ENCODE peak calls at places on chromosomes 13 and 19, in four cellular contexts. D, A, Q and L are unnamed samples.

GRCh38 chr19:38003427-38004099 is 96.6 kb downstream of the SIPA1L3 start:
- DNase-seq in D (peak; percentile 73), A (peak; percentile 81), Q (no peak), L (peak; percentile 86)

GRCh38 chr13:46369506-46370268 is 17.4 kb downstream of the RUBCNL start:
- DNase-seq in D (no peak), A (no peak), Q (no peak), L (no peak)

GRCh38 chr19:3276341-3276799 is 51.9 kb downstream of the CELF5 start:
- DNase-seq in D (peak; percentile 71), A (peak; percentile 99), Q (peak; percentile 38), L (no peak)

GRCh38 chr13:70183041-70183440 is 74.8 kb upstream of the KLHL1 start:
- DNase-seq in D (no peak), A (no peak), Q (no peak), L (no peak)

GRCh38 chr19:5436101-5436947 is 18.9 kb upstream of the ZNRF4 start:
- DNase-seq in D (no peak), A (peak; percentile 97), Q (no peak), L (peak; percentile 86)

GRCh38 chr13:50370303-50370950 is 355.2 kb downstream of the KCNRG start:
- DNase-seq in D (no peak), A (no peak), Q (no peak), L (no peak)

GRCh38 chr19:40254714-40255418 is 28.4 kb upstream of the CCNP start:
- DNase-seq in D (no peak), A (no peak), Q (no peak), L (no peak)

GRCh38 chr19:991174-991931 is 7.2 kb downstream of the WDR18 start:
- DNase-seq in D (no peak), A (peak; percentile 97), Q (peak; percentile 80), L (peak; percentile 54)

GRCh38 chr13:102460806-102461205 is 59.0 kb upstream of the FGF14 start:
- DNase-seq in D (no peak), A (no peak), Q (no peak), L (no peak)

GRCh38 chr13:93279982-93280381 is 53.4 kb downstream of the GPC6 start:
- DNase-seq in D (no peak), A (no peak), Q (no peak), L (no peak)

GRCh38 chr19:21604941-21605548 is 99.6 kb downstream of the ZNF429 start:
- DNase-seq in D (no peak), A (no peak), Q (no peak), L (peak; percentile 30)

GRCh38 chr13:64186503-64186902 is 2770.9 kb upstream of the PCDH20 start:
- DNase-seq in D (no peak), A (no peak), Q (no peak), L (no peak)

GRCh38 chr13:112955956-112956355 is 13.1 kb upstream of the MCF2L start:
- DNase-seq in D (no peak), A (no peak), Q (no peak), L (no peak)

GRCh38 chr13:33349996-33350826 is 64.7 kb upstream of the STARD13 start:
- DNase-seq in D (peak; percentile 81), A (peak; percentile 67), Q (no peak), L (peak; percentile 44)

GRCh38 chr13:99258946-99259345 is 767 bp upstream of the GPR18 start:
- DNase-seq in D (no peak), A (no peak), Q (no peak), L (no peak)

GRCh38 chr13:99605417-99606321 is 104.4 kb downstream of the TM9SF2 start:
- DNase-seq in D (peak; percentile 72), A (peak; percentile 84), Q (peak; percentile 19), L (peak; percentile 48)

GRCh38 chr13:76687467-76687866 is 198.7 kb downstream of the KCTD12 start:
- DNase-seq in D (no peak), A (peak; percentile 54), Q (no peak), L (no peak)

GRCh38 chr19:49857061-49857833 is 6.3 kb downstream of the PTOV1 start:
- DNase-seq in D (peak; percentile 61), A (peak; percentile 68), Q (no peak), L (no peak)

GRCh38 chr13:60765700-60766411 is 368.8 kb downstream of the TDRD3 start:
- DNase-seq in D (no peak), A (no peak), Q (no peak), L (peak; percentile 70)

GRCh38 chr13:87123987-87124784 is 547.0 kb upstream of the SLITRK5 start:
- DNase-seq in D (no peak), A (peak; percentile 79), Q (no peak), L (peak; percentile 95)

GRCh38 chr13:108924154-108924940 is 294.9 kb downstream of the MYO16 start:
- DNase-seq in D (no peak), A (no peak), Q (no peak), L (no peak)

GRCh38 chr19:13887529-13887928 is 10.6 kb downstream of the NANOS3 start:
- DNase-seq in D (no peak), A (no peak), Q (no peak), L (no peak)

GRCh38 chr13:35549481-35549880 is 73.0 kb upstream of the MAB21L1 start:
- DNase-seq in D (no peak), A (no peak), Q (no peak), L (no peak)

GRCh38 chr19:43634877-43635560 is 4.6 kb downstream of the CADM4 start:
- DNase-seq in D (no peak), A (peak; percentile 76), Q (no peak), L (peak; percentile 45)

GRCh38 chr19:51441410-51442390 is 16.6 kb downstream of the SIGLEC8 start:
- DNase-seq in D (peak; percentile 63), A (no peak), Q (peak; percentile 76), L (no peak)

GRCh38 chr19:49113762-49114629 is at the start of gene LIN7B:
- DNase-seq in D (peak; percentile 86), A (peak; percentile 88), Q (peak; percentile 66), L (peak; percentile 73)

GRCh38 chr13:112776971-112777370 is 87.1 kb downstream of the ATP11A start:
- DNase-seq in D (no peak), A (peak; percentile 24), Q (no peak), L (no peak)

GRCh38 chr13:99636728-99637353 is 135.6 kb downstream of the TM9SF2 start:
- DNase-seq in D (no peak), A (no peak), Q (no peak), L (no peak)

GRCh38 chr19:18274776-18275356 is 614 bp upstream of the IQCN start:
- DNase-seq in D (peak; percentile 85), A (peak; percentile 76), Q (no peak), L (no peak)

GRCh38 chr13:20702945-20703784 is at the start of gene IL17D:
- DNase-seq in D (peak; percentile 72), A (peak; percentile 79), Q (no peak), L (peak; percentile 18)

GRCh38 chr13:93146584-93147292 is 79.9 kb upstream of the GPC6 start:
- DNase-seq in D (no peak), A (no peak), Q (no peak), L (no peak)

GRCh38 chr13:66660013-66660804 is 569.9 kb downstream of the PCDH9 start:
- DNase-seq in D (no peak), A (no peak), Q (no peak), L (no peak)

GRCh38 chr19:14337510-14337909 is 43.7 kb upstream of the ADGRE5 start:
- DNase-seq in D (no peak), A (peak; percentile 91), Q (peak; percentile 32), L (peak; percentile 30)

GRCh38 chr13:26616126-26616525 is 58.6 kb downstream of the WASF3 start:
- DNase-seq in D (no peak), A (no peak), Q (no peak), L (peak; percentile 44)

GRCh38 chr19:32017341-32017948 is 328.0 kb upstream of the ZNF507 start:
- DNase-seq in D (no peak), A (no peak), Q (no peak), L (no peak)

GRCh38 chr13:35771898-35772297 is 295.4 kb upstream of the MAB21L1 start:
- DNase-seq in D (no peak), A (no peak), Q (no peak), L (no peak)

GRCh38 chr13:24458736-24459135 is 53.8 kb downstream of the PARP4 start:
- DNase-seq in D (no peak), A (no peak), Q (no peak), L (peak; percentile 52)
- H3K27ac ChIP-seq in D (no peak overlapping the region), A (no peak overlapping the region), Q (no peak overlapping the region), L (no peak overlapping the region)

DNA sequence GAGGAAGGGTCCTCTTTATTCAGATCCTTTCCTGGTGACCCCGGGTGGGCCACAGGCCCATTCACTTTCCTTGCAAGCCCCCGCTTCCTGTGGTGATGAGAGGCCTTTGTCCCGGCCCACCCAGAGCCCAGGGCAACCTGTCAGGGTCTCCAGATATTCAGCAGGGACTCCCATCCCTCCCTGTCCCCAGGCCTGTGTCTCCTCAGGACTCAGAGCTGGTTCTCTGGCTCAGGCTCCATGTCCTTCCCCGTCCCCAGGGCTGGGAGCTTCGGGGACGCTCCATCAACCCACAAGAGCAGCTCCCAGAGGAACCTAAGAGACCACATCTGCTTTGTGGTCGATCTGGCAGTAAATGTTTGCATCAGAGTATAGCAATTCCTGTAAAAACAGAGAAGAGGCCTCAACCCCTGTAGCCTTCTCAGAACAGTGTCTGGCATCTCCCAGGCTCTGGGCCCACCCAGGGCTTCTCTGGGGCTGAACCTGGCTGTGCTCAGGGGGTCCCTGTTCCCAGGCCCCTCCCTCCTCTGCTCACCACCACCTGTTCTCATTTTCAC is 7.8 kb downstream of the CEACAM4 start:
- DNase-seq in D (no peak), A (no peak), Q (no peak), L (no peak)
- H3K9me3 ChIP-seq in D (no peaks in the 10 kb centered on the region), A (no peaks in the 10 kb centered on the region), Q (no peaks in the 10 kb centered on the region), L (no peaks in the 10 kb centered on the region)

GRCh38 chr19:11130824-11131455 is 24.6 kb downstream of the SPC24 start:
- DNase-seq in D (peak; percentile 83), A (peak; percentile 96), Q (peak; percentile 34), L (peak; percentile 79)
- H3K27ac ChIP-seq in D (peak overlapping the region; percentile 27), A (peak overlapping the region; percentile 29), Q (no peak overlapping the region), L (peak overlapping the region; percentile 43)

GRCh38 chr19:57572415-57572947 is 6.2 kb downstream of the ZNF416 start:
- DNase-seq in D (no peak), A (no peak), Q (no peak), L (no peak)
- H3K9me3 ChIP-seq in D (peaks cover 74% of the 10 kb centered on the region), A (peaks cover 100% of the 10 kb centered on the region), Q (peaks cover 63% of the 10 kb centered on the region), L (no peaks in the 10 kb centered on the region)

GRCh38 chr13:44109986-44110640 is 230.4 kb downstream of the LACC1 start:
- DNase-seq in D (no peak), A (no peak), Q (no peak), L (no peak)

GRCh38 chr13:44111701-44112100 is 232.0 kb downstream of the LACC1 start:
- DNase-seq in D (no peak), A (no peak), Q (no peak), L (no peak)

GRCh38 chr13:44106231-44107152 is 226.8 kb downstream of the LACC1 start:
- DNase-seq in D (no peak), A (no peak), Q (no peak), L (peak; percentile 8)

GRCh38 chr13:44107357-44108121 is 227.8 kb downstream of the LACC1 start:
- DNase-seq in D (no peak), A (no peak), Q (no peak), L (no peak)

DNA sequence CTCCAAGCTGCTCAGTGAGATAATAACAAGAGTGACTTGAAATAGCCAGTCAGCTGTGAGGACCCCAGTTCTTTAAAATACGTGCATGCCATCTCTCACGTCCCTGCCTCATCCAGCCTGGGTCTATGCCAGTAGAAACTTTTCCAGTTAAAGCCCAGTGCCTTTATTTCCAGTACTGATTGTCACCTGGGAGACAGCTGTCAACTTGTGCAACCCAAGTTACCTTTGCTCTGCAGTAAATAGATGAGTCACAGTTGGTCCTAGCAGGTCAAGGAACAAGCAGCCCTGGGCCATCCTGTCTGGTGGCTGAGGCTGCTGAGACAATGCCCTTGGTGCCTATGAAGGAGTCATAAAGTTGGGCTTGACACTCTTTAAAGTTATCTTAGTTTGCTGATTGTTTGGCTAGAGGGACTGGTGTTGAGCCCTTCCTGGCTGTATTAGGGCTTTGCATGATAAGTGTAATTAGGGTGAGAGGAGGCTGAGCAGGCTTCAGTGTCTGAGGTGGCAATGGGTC is 228.7 kb downstream of the LACC1 start:
- DNase-seq in D (no peak), A (no peak), Q (no peak), L (peak; percentile 5)
- H3K27ac ChIP-seq in D (no peak overlapping the region), A (no peak overlapping the region), Q (no peak overlapping the region), L (peak overlapping the region; percentile 86)